ENCODE peak calls at places on chromosomes 3 and 15, in five cellular contexts. E, P, Z, V and W are unnamed samples.

GRCh38 chr3:184795493-184796198 is 16.3 kb upstream of the VPS8 start:
- DNase-seq in P (peak), V (no peak), Z (no peak), E (no peak), W (no peak)

GRCh38 chr3:56680054-56680453 is 3.0 kb downstream of the TASOR start:
- DNase-seq in V (no peak), Z (no peak), P (no peak), E (no peak), W (no peak)

GRCh38 chr15:75030023-75030413 is 6.6 kb downstream of the PPCDC start:
- DNase-seq in E (no peak), P (no peak), V (no peak), Z (no peak), W (no peak)

GRCh38 chr3:126433496-126434263 is 39.0 kb downstream of the CFAP100 start:
- DNase-seq in E (no peak), Z (no peak), P (no peak), V (no peak), W (no peak)

GRCh38 chr3:111989061-111989678 is 9.6 kb upstream of the TAGLN3 start:
- DNase-seq in E (no peak), P (no peak), Z (no peak), V (no peak), W (no peak)

GRCh38 chr3:114155370-114155821 is 23.5 kb downstream of the DRD3 start:
- DNase-seq in V (no peak), Z (no peak), P (peak), E (no peak), W (no peak)

GRCh38 chr3:120418866-120419490 is 31.8 kb downstream of the FSTL1 start:
- DNase-seq in E (peak), Z (peak), P (peak), V (peak), W (no peak)

GRCh38 chr3:86251781-86252180 is 739.2 kb downstream of the VGLL3 start:
- DNase-seq in P (no peak), Z (no peak), E (no peak), V (no peak), W (no peak)

GRCh38 chr15:26352909-26353308 is 420.0 kb downstream of the GABRB3 start:
- DNase-seq in P (no peak), Z (no peak), E (no peak), V (no peak), W (no peak)

GRCh38 chr15:77436822-77437221 is 16.1 kb downstream of the HMG20A start:
- DNase-seq in P (no peak), Z (no peak), V (no peak), E (no peak), W (no peak)

GRCh38 chr15:45641374-45641778 is 6.5 kb downstream of the SQOR start:
- DNase-seq in P (no peak), V (no peak), Z (peak), E (no peak), W (no peak)

GRCh38 chr3:132283440-132283839 is 33.8 kb upstream of the ACP3 start:
- DNase-seq in V (peak), P (no peak), Z (no peak), E (no peak), W (no peak)

GRCh38 chr3:131306242-131306641 is 75.3 kb upstream of the NUDT16 start:
- DNase-seq in V (no peak), Z (no peak), E (no peak), P (no peak), W (no peak)

GRCh38 chr3:129276385-129276784 is 2.3 kb upstream of the HMCES start:
- DNase-seq in Z (no peak), P (no peak), V (peak), E (peak), W (no peak)

GRCh38 chr3:142888099-142888483 is 792 bp downstream of the PCOLCE2 start:
- DNase-seq in P (no peak), E (no peak), V (no peak), Z (no peak), W (no peak)

GRCh38 chr3:126524429-126524988 is 554 bp downstream of the CHST13 start:
- DNase-seq in P (no peak), E (no peak), V (no peak), Z (no peak), W (no peak)

GRCh38 chr3:10280177-10280529 is 12.6 kb downstream of the GHRL start:
- DNase-seq in P (no peak), Z (no peak), E (no peak), V (no peak), W (no peak)

GRCh38 chr15:100687532-100688215 is 85.3 kb downstream of the ASB7 start:
- DNase-seq in E (no peak), P (no peak), V (no peak), Z (no peak), W (no peak)